ENCODE peak calls at places on chromosomes 4 and X, in ten cellular contexts. R, V, I, B, F, J, P, U, Q and H are unnamed samples.

GRCh38 chr4:153181293-153182080 is 22.8 kb upstream of the TRIM2 start:
- DNase-seq in R (no peak), V (no peak), I (no peak), B (no peak), F (no peak), J (no peak), P (no peak), U (no peak), Q (peak), H (no peak)

GRCh38 chr4:37978509-37978908 is 18.3 kb downstream of the PTTG2 start:
- DNase-seq in R (no peak), V (no peak), I (no peak), B (no peak), F (no peak), J (no peak), P (no peak), U (no peak), Q (no peak), H (no peak)

GRCh38 chr4:145840162-145840768 is 98.4 kb downstream of the ZNF827 start:
- DNase-seq in R (peak), V (no peak), I (no peak), B (no peak), F (peak), J (no peak), P (peak), U (peak), Q (peak), H (no peak)

GRCh38 chrX:108736509-108737479 is at the start of gene IRS4:
- DNase-seq in R (no peak), V (no peak), I (peak), B (no peak), F (peak), J (peak), P (no peak), U (peak), Q (no peak), H (no peak)

GRCh38 chr4:152672403-152673092 is 7.2 kb downstream of the TMEM154 start:
- DNase-seq in R (no peak), V (no peak), I (no peak), B (no peak), F (no peak), J (no peak), P (no peak), U (no peak), Q (no peak), H (no peak)

GRCh38 chrX:129706395-129707072 is 32.2 kb upstream of the XPNPEP2 start:
- DNase-seq in R (no peak), V (peak), I (no peak), B (no peak), F (peak), J (peak), P (no peak), U (peak), Q (peak), H (no peak)

GRCh38 chr4:100799767-100800539 is 282.1 kb upstream of the EMCN start:
- DNase-seq in R (no peak), V (no peak), I (no peak), B (no peak), F (no peak), J (no peak), P (no peak), U (no peak), Q (no peak), H (no peak)

GRCh38 chr4:120809518-120809917 is 113.0 kb downstream of the PRDM5 start:
- DNase-seq in R (no peak), V (no peak), I (no peak), B (no peak), F (no peak), J (no peak), P (no peak), U (no peak), Q (no peak), H (no peak)

GRCh38 chrX:105837227-105837626 is 14.9 kb downstream of the NRK start:
- DNase-seq in R (no peak), V (peak), I (no peak), B (no peak), F (no peak), J (peak), P (peak), U (peak), Q (peak), H (peak)

GRCh38 chr4:169080970-169081369 is 70.9 kb upstream of the CBR4 start:
- DNase-seq in R (no peak), V (no peak), I (no peak), B (no peak), F (no peak), J (peak), P (peak), U (peak), Q (peak), H (no peak)

GRCh38 chr4:172952052-172952451 is 216.6 kb upstream of the GALNT7 start:
- DNase-seq in R (no peak), V (no peak), I (peak), B (no peak), F (no peak), J (no peak), P (no peak), U (no peak), Q (no peak), H (no peak)

GRCh38 chr4:85482000-85482738 is 7.2 kb downstream of the ARHGAP24 start:
- DNase-seq in R (no peak), V (no peak), I (peak), B (no peak), F (no peak), J (no peak), P (no peak), U (no peak), Q (no peak), H (no peak)

DNA sequence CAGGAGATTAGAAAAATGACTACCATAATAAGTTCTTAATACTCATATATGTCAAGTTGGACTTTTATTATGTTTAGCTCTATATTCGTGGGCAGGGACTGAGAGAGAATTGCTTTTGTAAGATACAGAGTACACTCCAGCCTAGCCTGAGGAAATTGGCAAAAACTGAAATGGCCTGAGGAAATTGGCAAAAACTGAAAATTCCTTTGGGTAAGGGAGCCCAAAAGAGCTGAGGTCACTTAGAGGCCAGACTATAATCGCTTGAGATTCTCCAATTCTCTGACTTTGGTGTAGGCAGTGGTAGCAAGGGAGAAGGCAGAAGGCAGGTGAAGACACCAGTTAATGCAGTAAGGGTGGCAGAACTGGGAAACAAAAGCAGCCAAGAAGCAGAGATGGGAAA is 124.5 kb upstream of the HCCS start:
- DNase-seq in R (no peak), V (no peak), I (no peak), B (no peak), F (no peak), J (no peak), P (peak), U (peak), Q (peak), H (no peak)
- TF ChIP-seq CTCF in R (no peak), V (no peak), I (no peak), B (no peak), F (no peak), J (no peak), P (no peak), U (no peak), Q (no peak), H (no peak)

GRCh38 chr4:143558823-143559756 is 45.6 kb downstream of the SMARCA5 start:
- DNase-seq in R (peak), V (peak), I (peak), B (peak), F (peak), J (peak), P (peak), U (peak), Q (peak), H (no peak)
- TF ChIP-seq CTCF in R (peak), V (peak), I (peak), B (peak), F (no peak), J (peak), P (peak), U (peak), Q (peak), H (peak)

DNA sequence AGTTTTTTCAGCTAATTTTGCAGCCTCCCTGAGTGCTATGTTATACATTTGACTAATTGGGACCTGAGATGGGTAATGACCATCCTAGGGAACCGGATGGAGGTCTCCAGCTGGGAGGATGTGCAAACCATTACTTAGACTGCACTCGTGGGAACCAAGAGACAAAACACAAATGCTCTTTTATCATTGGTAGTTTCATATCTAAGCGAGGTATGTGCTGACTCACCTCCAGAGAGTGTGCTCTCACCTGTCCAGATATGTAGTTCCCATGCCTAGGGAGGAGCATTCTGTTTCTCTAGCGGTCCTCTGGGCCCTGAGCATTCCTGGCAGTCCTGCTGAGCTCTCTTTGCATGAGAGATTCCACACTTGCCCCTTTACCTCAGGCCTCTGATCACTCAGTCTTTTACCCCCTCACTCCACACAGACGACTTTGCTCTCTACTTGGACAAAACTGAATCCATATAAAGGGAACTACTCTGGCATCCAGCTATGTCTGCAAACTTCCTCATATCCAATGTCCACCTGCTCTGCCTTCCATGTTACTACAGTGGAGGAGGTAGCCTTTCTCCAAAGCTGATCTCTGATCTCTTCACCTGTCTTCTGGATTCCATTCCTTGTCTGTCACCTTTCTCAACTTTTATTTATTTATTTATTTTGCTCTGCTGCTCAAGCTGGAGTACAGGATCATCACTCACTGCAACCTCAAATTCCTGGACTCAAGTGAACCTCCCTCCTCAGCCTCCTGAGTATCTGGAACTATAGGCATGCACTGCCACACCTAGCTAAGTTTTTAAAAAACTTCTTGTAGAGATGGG is 88.4 kb downstream of the LRP2BP start:
- DNase-seq in R (no peak), V (no peak), I (peak), B (no peak), F (peak), J (peak), P (no peak), U (no peak), Q (no peak), H (no peak)
- TF ChIP-seq CTCF in R (no peak), V (no peak), I (no peak), B (no peak), F (no peak), J (no peak), P (no peak), U (no peak), Q (no peak), H (no peak)

GRCh38 chr4:13430834-13431568 is 53.1 kb downstream of the RAB28 start:
- DNase-seq in R (no peak), V (no peak), I (peak), B (no peak), F (no peak), J (no peak), P (no peak), U (no peak), Q (no peak), H (no peak)
- TF ChIP-seq CTCF in R (peak), V (no peak), I (peak), B (no peak), F (peak), J (no peak), P (peak), U (no peak), Q (peak), H (no peak)